ENCODE peak calls at places on chromosomes 12 and 14, in nine cellular contexts. One of them, this sample, is unnamed.

GRCh38 chr14:106875503-106875902 is 1349.1 kb downstream of the TMEM121 start:
- DNase-seq in MM.1S: peak
- DNase-seq in HCT116: no peak
- DNase-seq in hepatocyte: no peak
- DNase-seq in progenitor cell of endocrine pancreas: no peak
- DNase-seq in body of pancreas: peak
- DNase-seq in colonic mucosa: peak
- DNase-seq in cardiac fibroblast: no peak
- DNase-seq in IMR-90: no peak
- DNase-seq in this sample: no peak

GRCh38 chr12:41531147-41531829 is 343.2 kb downstream of the PDZRN4 start:
- DNase-seq in MM.1S: no peak
- DNase-seq in HCT116: no peak
- DNase-seq in hepatocyte: no peak
- DNase-seq in progenitor cell of endocrine pancreas: no peak
- DNase-seq in body of pancreas: peak
- DNase-seq in colonic mucosa: peak
- DNase-seq in cardiac fibroblast: peak
- DNase-seq in IMR-90: peak
- DNase-seq in this sample: no peak

GRCh38 chr12:125989716-125990115 is 924.5 kb downstream of the AACS start:
- DNase-seq in MM.1S: no peak
- DNase-seq in HCT116: no peak
- DNase-seq in hepatocyte: no peak
- DNase-seq in progenitor cell of endocrine pancreas: no peak
- DNase-seq in body of pancreas: no peak
- DNase-seq in colonic mucosa: no peak
- DNase-seq in cardiac fibroblast: no peak
- DNase-seq in IMR-90: no peak
- DNase-seq in this sample: no peak

GRCh38 chr14:83300454-83301064 is 1766.9 kb upstream of the SEL1L start:
- DNase-seq in MM.1S: peak
- DNase-seq in HCT116: no peak
- DNase-seq in hepatocyte: peak
- DNase-seq in progenitor cell of endocrine pancreas: no peak
- DNase-seq in body of pancreas: no peak
- DNase-seq in colonic mucosa: no peak
- DNase-seq in cardiac fibroblast: peak
- DNase-seq in IMR-90: peak
- DNase-seq in this sample: peak

GRCh38 chr14:76742961-76743360 is 18.3 kb upstream of the VASH1 start:
- DNase-seq in MM.1S: no peak
- DNase-seq in HCT116: no peak
- DNase-seq in hepatocyte: no peak
- DNase-seq in progenitor cell of endocrine pancreas: no peak
- DNase-seq in body of pancreas: no peak
- DNase-seq in colonic mucosa: no peak
- DNase-seq in cardiac fibroblast: no peak
- DNase-seq in IMR-90: no peak
- DNase-seq in this sample: no peak

GRCh38 chr12:120093592-120094355 is 22.8 kb downstream of the RAB35 start:
- DNase-seq in MM.1S: no peak
- DNase-seq in HCT116: no peak
- DNase-seq in hepatocyte: no peak
- DNase-seq in progenitor cell of endocrine pancreas: no peak
- DNase-seq in body of pancreas: no peak
- DNase-seq in colonic mucosa: no peak
- DNase-seq in cardiac fibroblast: no peak
- DNase-seq in IMR-90: no peak
- DNase-seq in this sample: no peak

GRCh38 chr12:2244013-2244861 is 191.4 kb downstream of the CACNA1C start:
- DNase-seq in MM.1S: no peak
- DNase-seq in HCT116: peak
- DNase-seq in hepatocyte: peak
- DNase-seq in progenitor cell of endocrine pancreas: peak
- DNase-seq in body of pancreas: no peak
- DNase-seq in colonic mucosa: no peak
- DNase-seq in cardiac fibroblast: peak
- DNase-seq in IMR-90: peak
- DNase-seq in this sample: no peak

GRCh38 chr14:55450539-55450938 is 10.1 kb upstream of the TBPL2 start:
- DNase-seq in MM.1S: no peak
- DNase-seq in HCT116: no peak
- DNase-seq in hepatocyte: no peak
- DNase-seq in progenitor cell of endocrine pancreas: no peak
- DNase-seq in body of pancreas: no peak
- DNase-seq in colonic mucosa: no peak
- DNase-seq in cardiac fibroblast: no peak
- DNase-seq in IMR-90: no peak
- DNase-seq in this sample: no peak

GRCh38 chr12:110932048-110932447 is 11.7 kb upstream of the MYL2 start:
- DNase-seq in MM.1S: no peak
- DNase-seq in HCT116: no peak
- DNase-seq in hepatocyte: no peak
- DNase-seq in progenitor cell of endocrine pancreas: no peak
- DNase-seq in body of pancreas: no peak
- DNase-seq in colonic mucosa: no peak
- DNase-seq in cardiac fibroblast: peak
- DNase-seq in IMR-90: no peak
- DNase-seq in this sample: peak

GRCh38 chr14:26522985-26523384 is 74.8 kb downstream of the NOVA1 start:
- DNase-seq in MM.1S: no peak
- DNase-seq in HCT116: no peak
- DNase-seq in hepatocyte: no peak
- DNase-seq in progenitor cell of endocrine pancreas: no peak
- DNase-seq in body of pancreas: no peak
- DNase-seq in colonic mucosa: no peak
- DNase-seq in cardiac fibroblast: peak
- DNase-seq in IMR-90: peak
- DNase-seq in this sample: no peak

GRCh38 chr14:55641954-55642353 is 61.9 kb downstream of the KTN1 start:
- DNase-seq in MM.1S: no peak
- DNase-seq in HCT116: no peak
- DNase-seq in hepatocyte: no peak
- DNase-seq in progenitor cell of endocrine pancreas: no peak
- DNase-seq in body of pancreas: no peak
- DNase-seq in colonic mucosa: no peak
- DNase-seq in cardiac fibroblast: no peak
- DNase-seq in IMR-90: no peak
- DNase-seq in this sample: no peak

GRCh38 chr12:57720606-57721595 is 17.6 kb downstream of the AGAP2 start:
- DNase-seq in MM.1S: no peak
- DNase-seq in HCT116: no peak
- DNase-seq in hepatocyte: peak
- DNase-seq in progenitor cell of endocrine pancreas: no peak
- DNase-seq in body of pancreas: no peak
- DNase-seq in colonic mucosa: no peak
- DNase-seq in cardiac fibroblast: no peak
- DNase-seq in IMR-90: no peak
- DNase-seq in this sample: peak

DNA sequence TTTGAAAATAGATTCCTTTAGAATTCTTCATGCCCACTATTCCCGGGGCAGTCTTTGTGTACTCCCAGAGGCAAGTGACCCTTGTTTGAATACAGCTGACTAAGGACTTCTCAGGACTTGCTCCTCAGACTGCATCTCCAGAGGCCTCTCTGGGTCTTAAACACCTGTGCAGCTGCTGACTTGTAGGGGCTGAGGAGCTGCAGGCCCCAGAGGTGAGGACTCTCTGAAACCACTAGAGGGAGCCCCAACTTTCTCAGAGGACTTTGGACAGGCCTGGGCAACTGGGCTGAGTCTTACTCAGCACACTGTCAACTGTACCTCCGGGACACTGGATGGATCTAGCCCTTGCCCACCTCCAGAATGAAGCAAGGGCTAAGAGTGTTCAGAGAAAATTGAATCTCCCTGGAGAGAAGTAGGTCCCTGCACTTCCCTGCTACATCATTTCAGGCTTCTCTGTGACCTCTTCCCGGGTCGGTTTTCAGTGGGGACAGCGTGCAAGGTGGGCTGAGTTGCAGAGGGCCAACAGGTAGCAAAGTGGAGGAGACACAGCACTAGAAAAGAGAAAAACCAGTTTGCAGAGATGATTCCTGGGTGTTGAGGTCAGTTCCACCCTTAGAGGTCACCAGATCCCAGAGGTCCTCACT is 164.6 kb downstream of the TMEM117 start:
- DNase-seq in MM.1S: peak
- DNase-seq in HCT116: peak
- DNase-seq in hepatocyte: peak
- DNase-seq in progenitor cell of endocrine pancreas: peak
- DNase-seq in body of pancreas: peak
- DNase-seq in colonic mucosa: peak
- DNase-seq in cardiac fibroblast: peak
- DNase-seq in IMR-90: peak
- DNase-seq in this sample: peak
- TF ChIP-seq CTCF in MM.1S: peak
- TF ChIP-seq CTCF in HCT116: peak
- TF ChIP-seq CTCF in hepatocyte: peak
- TF ChIP-seq CTCF in progenitor cell of endocrine pancreas: peak
- TF ChIP-seq CTCF in body of pancreas: peak
- TF ChIP-seq CTCF in colonic mucosa: peak
- TF ChIP-seq CTCF in cardiac fibroblast: peak
- TF ChIP-seq CTCF in IMR-90: peak
- TF ChIP-seq CTCF in this sample: peak

GRCh38 chr14:24315807-24316596 is 4.7 kb downstream of the LTB4R start:
- DNase-seq in MM.1S: no peak
- DNase-seq in HCT116: no peak
- DNase-seq in hepatocyte: no peak
- DNase-seq in progenitor cell of endocrine pancreas: no peak
- DNase-seq in body of pancreas: peak
- DNase-seq in colonic mucosa: peak
- DNase-seq in cardiac fibroblast: no peak
- DNase-seq in IMR-90: no peak
- DNase-seq in this sample: no peak
- TF ChIP-seq CTCF in MM.1S: no peak
- TF ChIP-seq CTCF in HCT116: no peak
- TF ChIP-seq CTCF in hepatocyte: no peak
- TF ChIP-seq CTCF in progenitor cell of endocrine pancreas: peak
- TF ChIP-seq CTCF in body of pancreas: no peak
- TF ChIP-seq CTCF in colonic mucosa: peak
- TF ChIP-seq CTCF in cardiac fibroblast: no peak
- TF ChIP-seq CTCF in IMR-90: peak
- TF ChIP-seq CTCF in this sample: no peak

DNA sequence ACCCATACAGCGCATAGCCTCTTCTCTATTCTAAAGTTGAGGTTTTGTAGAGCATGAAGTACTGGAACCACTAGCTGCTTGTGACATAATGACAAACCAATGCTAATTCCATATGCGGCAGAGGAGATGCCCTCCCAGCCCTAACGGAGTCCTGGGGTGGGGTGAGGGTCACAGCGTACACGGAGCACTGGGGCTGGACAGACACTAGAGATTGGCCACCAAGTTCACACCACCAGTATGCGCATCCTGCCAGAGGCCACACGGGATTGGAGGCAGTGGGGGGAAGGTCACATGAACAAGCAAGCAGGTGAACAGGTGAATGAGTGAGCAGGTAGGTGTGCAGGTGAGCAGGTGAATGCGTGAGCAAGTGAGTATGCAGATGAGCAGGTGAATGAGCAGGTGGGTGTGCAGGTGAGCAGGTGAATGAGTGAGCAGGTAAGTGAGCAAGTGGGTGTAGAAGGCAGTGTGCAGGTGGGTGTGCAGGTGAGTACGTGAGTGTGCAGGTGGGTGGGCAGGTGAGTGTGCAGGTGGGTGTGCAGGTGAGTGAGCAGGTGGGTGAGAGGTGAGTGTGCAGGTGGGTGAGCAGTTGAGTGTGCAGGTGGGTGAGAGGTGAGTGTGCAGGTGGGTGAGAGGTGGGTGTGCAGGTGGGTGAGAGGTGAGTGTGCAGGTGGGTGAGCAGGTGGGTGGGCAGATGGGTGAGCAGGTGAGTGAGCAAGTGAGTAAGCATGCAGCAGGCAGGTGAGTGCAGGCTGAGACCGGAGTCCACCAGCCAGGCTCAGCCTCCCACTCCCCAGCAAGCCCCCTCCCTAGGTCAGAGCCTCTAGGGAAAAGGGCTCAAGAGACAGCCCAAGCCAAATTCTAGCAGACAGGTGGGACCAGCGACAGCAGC is 52.7 kb downstream of the CCDC85C start:
- DNase-seq in MM.1S: no peak
- DNase-seq in HCT116: no peak
- DNase-seq in hepatocyte: no peak
- DNase-seq in progenitor cell of endocrine pancreas: no peak
- DNase-seq in body of pancreas: no peak
- DNase-seq in colonic mucosa: no peak
- DNase-seq in cardiac fibroblast: no peak
- DNase-seq in IMR-90: no peak
- DNase-seq in this sample: no peak
- TF ChIP-seq CTCF in MM.1S: no peak
- TF ChIP-seq CTCF in HCT116: no peak
- TF ChIP-seq CTCF in hepatocyte: no peak
- TF ChIP-seq CTCF in progenitor cell of endocrine pancreas: no peak
- TF ChIP-seq CTCF in body of pancreas: no peak
- TF ChIP-seq CTCF in colonic mucosa: no peak
- TF ChIP-seq CTCF in cardiac fibroblast: no peak
- TF ChIP-seq CTCF in IMR-90: no peak
- TF ChIP-seq CTCF in this sample: no peak

GRCh38 chr12:3520711-3521110 is 29.7 kb downstream of the PRMT8 start:
- DNase-seq in MM.1S: no peak
- DNase-seq in HCT116: no peak
- DNase-seq in hepatocyte: no peak
- DNase-seq in progenitor cell of endocrine pancreas: no peak
- DNase-seq in body of pancreas: no peak
- DNase-seq in colonic mucosa: no peak
- DNase-seq in cardiac fibroblast: no peak
- DNase-seq in IMR-90: no peak
- DNase-seq in this sample: no peak

GRCh38 chr12:3526776-3527175 is 35.8 kb downstream of the PRMT8 start:
- DNase-seq in MM.1S: no peak
- DNase-seq in HCT116: no peak
- DNase-seq in hepatocyte: no peak
- DNase-seq in progenitor cell of endocrine pancreas: no peak
- DNase-seq in body of pancreas: no peak
- DNase-seq in colonic mucosa: no peak
- DNase-seq in cardiac fibroblast: no peak
- DNase-seq in IMR-90: no peak
- DNase-seq in this sample: no peak

GRCh38 chr12:3520168-3520567 is 29.2 kb downstream of the PRMT8 start:
- DNase-seq in MM.1S: no peak
- DNase-seq in HCT116: no peak
- DNase-seq in hepatocyte: no peak
- DNase-seq in progenitor cell of endocrine pancreas: no peak
- DNase-seq in body of pancreas: peak
- DNase-seq in colonic mucosa: peak
- DNase-seq in cardiac fibroblast: no peak
- DNase-seq in IMR-90: no peak
- DNase-seq in this sample: no peak

GRCh38 chr12:3523728-3524127 is 32.7 kb downstream of the PRMT8 start:
- DNase-seq in MM.1S: no peak
- DNase-seq in HCT116: no peak
- DNase-seq in hepatocyte: peak
- DNase-seq in progenitor cell of endocrine pancreas: no peak
- DNase-seq in body of pancreas: no peak
- DNase-seq in colonic mucosa: peak
- DNase-seq in cardiac fibroblast: no peak
- DNase-seq in IMR-90: no peak
- DNase-seq in this sample: no peak

DNA sequence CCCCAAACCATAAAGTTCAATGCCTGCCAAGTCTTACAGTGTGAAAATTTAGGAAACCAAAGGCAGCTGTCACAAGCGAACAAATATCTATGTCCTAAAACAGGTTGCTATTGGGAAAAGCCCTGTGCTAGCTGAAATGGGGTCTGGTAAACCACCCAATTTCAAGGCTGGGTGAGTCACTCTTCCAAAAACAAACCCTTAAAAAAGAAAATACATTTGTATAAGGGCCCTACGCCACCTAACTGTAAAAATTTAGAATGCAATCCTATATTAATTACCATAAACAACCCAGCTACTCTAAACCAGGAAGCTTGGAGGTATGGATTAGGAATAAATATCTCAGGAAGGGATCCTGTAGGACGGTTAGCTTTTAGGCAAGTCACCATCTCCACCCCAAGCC is 32.1 kb downstream of the PRMT8 start:
- DNase-seq in MM.1S: no peak
- DNase-seq in HCT116: no peak
- DNase-seq in hepatocyte: no peak
- DNase-seq in progenitor cell of endocrine pancreas: no peak
- DNase-seq in body of pancreas: no peak
- DNase-seq in colonic mucosa: no peak
- DNase-seq in cardiac fibroblast: no peak
- DNase-seq in IMR-90: no peak
- DNase-seq in this sample: no peak
- TF ChIP-seq CTCF in MM.1S: no peak
- TF ChIP-seq CTCF in HCT116: peak
- TF ChIP-seq CTCF in hepatocyte: no peak
- TF ChIP-seq CTCF in progenitor cell of endocrine pancreas: no peak
- TF ChIP-seq CTCF in body of pancreas: no peak
- TF ChIP-seq CTCF in colonic mucosa: no peak
- TF ChIP-seq CTCF in cardiac fibroblast: peak
- TF ChIP-seq CTCF in IMR-90: peak
- TF ChIP-seq CTCF in this sample: no peak

This sample was measured in GM13976.